ENCODE peak calls at places on chromosomes 5 and 9, in eight cellular contexts. One of them, this sample, is unnamed. For H3K27me3, the result is how much of the 10 kb centered on the place peaks cover.

GRCh38 chr9:16515207-16515606 is 355.3 kb downstream of the BNC2 start:
- DNase-seq in heart right ventricle: no peak
- DNase-seq in PC-3: no peak
- DNase-seq in NT2/D1: no peak
- DNase-seq in body of pancreas: no peak
- DNase-seq in tibial artery: no peak
- DNase-seq in psoas muscle: peak
- DNase-seq in aorta: peak
- DNase-seq in this sample: no peak

GRCh38 chr5:77784735-77785134 is 8.6 kb upstream of the TBCA start:
- DNase-seq in heart right ventricle: no peak
- DNase-seq in PC-3: no peak
- DNase-seq in NT2/D1: no peak
- DNase-seq in body of pancreas: no peak
- DNase-seq in tibial artery: no peak
- DNase-seq in psoas muscle: no peak
- DNase-seq in aorta: no peak
- DNase-seq in this sample: no peak

GRCh38 chr9:27090716-27091115 is 18.3 kb upstream of the TEK start:
- DNase-seq in heart right ventricle: no peak
- DNase-seq in PC-3: no peak
- DNase-seq in NT2/D1: no peak
- DNase-seq in body of pancreas: no peak
- DNase-seq in tibial artery: no peak
- DNase-seq in psoas muscle: no peak
- DNase-seq in aorta: no peak
- DNase-seq in this sample: no peak

GRCh38 chr5:149141957-149142851 is 911 bp downstream of the ABLIM3 start:
- DNase-seq in heart right ventricle: peak
- DNase-seq in PC-3: peak
- DNase-seq in NT2/D1: no peak
- DNase-seq in body of pancreas: peak
- DNase-seq in tibial artery: peak
- DNase-seq in psoas muscle: peak
- DNase-seq in aorta: peak
- DNase-seq in this sample: peak

GRCh38 chr5:108168915-108169314 is 213.0 kb downstream of the FBXL17 start:
- DNase-seq in heart right ventricle: no peak
- DNase-seq in PC-3: no peak
- DNase-seq in NT2/D1: no peak
- DNase-seq in body of pancreas: no peak
- DNase-seq in tibial artery: no peak
- DNase-seq in psoas muscle: no peak
- DNase-seq in aorta: no peak
- DNase-seq in this sample: no peak

GRCh38 chr5:76718880-76719279 is 3.0 kb downstream of the F2R start:
- DNase-seq in heart right ventricle: no peak
- DNase-seq in PC-3: no peak
- DNase-seq in NT2/D1: no peak
- DNase-seq in body of pancreas: no peak
- DNase-seq in tibial artery: no peak
- DNase-seq in psoas muscle: no peak
- DNase-seq in aorta: no peak
- DNase-seq in this sample: no peak

GRCh38 chr9:68541568-68541967 is 885 bp upstream of the TMEM252 start:
- DNase-seq in heart right ventricle: no peak
- DNase-seq in PC-3: no peak
- DNase-seq in NT2/D1: no peak
- DNase-seq in body of pancreas: no peak
- DNase-seq in tibial artery: no peak
- DNase-seq in psoas muscle: no peak
- DNase-seq in aorta: no peak
- DNase-seq in this sample: no peak

GRCh38 chr9:35689601-35690446 is at the start of gene TPM2:
- DNase-seq in heart right ventricle: peak
- DNase-seq in PC-3: no peak
- DNase-seq in NT2/D1: peak
- DNase-seq in body of pancreas: peak
- DNase-seq in tibial artery: peak
- DNase-seq in psoas muscle: peak
- DNase-seq in aorta: peak
- DNase-seq in this sample: peak

GRCh38 chr5:35252963-35253362 is 22.7 kb upstream of the PRLR start:
- DNase-seq in heart right ventricle: no peak
- DNase-seq in PC-3: no peak
- DNase-seq in NT2/D1: no peak
- DNase-seq in body of pancreas: no peak
- DNase-seq in tibial artery: no peak
- DNase-seq in psoas muscle: no peak
- DNase-seq in aorta: no peak
- DNase-seq in this sample: no peak

GRCh38 chr5:116045821-116046220 is 13.5 kb downstream of the ARL14EPL start:
- DNase-seq in heart right ventricle: no peak
- DNase-seq in PC-3: no peak
- DNase-seq in NT2/D1: no peak
- DNase-seq in body of pancreas: no peak
- DNase-seq in tibial artery: no peak
- DNase-seq in psoas muscle: no peak
- DNase-seq in aorta: no peak
- DNase-seq in this sample: no peak

GRCh38 chr5:66915531-66915930 is 281.1 kb downstream of the CD180 start:
- DNase-seq in heart right ventricle: no peak
- DNase-seq in PC-3: no peak
- DNase-seq in NT2/D1: no peak
- DNase-seq in body of pancreas: no peak
- DNase-seq in tibial artery: no peak
- DNase-seq in psoas muscle: peak
- DNase-seq in aorta: no peak
- DNase-seq in this sample: no peak

GRCh38 chr9:109166771-109167601 is at the start of gene FRRS1L:
- DNase-seq in heart right ventricle: no peak
- DNase-seq in PC-3: no peak
- DNase-seq in NT2/D1: peak
- DNase-seq in body of pancreas: peak
- DNase-seq in tibial artery: no peak
- DNase-seq in psoas muscle: no peak
- DNase-seq in aorta: no peak
- DNase-seq in this sample: no peak
- H3K27me3 ChIP-seq in heart right ventricle: under half
- H3K27me3 ChIP-seq in PC-3: under half
- H3K27me3 ChIP-seq in NT2/D1: half or more
- H3K27me3 ChIP-seq in body of pancreas: under half
- H3K27me3 ChIP-seq in tibial artery: half or more
- H3K27me3 ChIP-seq in psoas muscle: under half
- H3K27me3 ChIP-seq in aorta: under half
- H3K27me3 ChIP-seq in this sample: under half

DNA sequence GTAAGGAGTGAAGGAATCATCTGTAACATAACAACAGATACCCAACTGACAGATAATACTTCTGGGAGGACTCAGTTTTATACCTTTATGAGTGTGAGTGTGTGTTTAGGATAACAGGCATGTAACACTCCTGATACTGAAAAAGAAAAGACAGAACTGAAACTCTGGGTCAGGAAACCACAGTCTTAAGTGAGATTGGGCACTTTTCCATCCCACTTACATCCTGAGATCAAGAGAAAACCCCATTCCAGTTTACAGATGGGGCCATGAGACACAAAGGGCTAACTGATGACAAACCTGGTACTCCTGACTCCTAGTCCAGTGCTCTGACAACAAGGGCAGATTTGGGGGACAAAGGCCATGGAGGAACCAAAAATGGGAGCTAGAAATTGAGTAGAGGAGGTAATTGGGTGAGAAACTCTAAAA is 18.0 kb downstream of the IL5 start:
- DNase-seq in heart right ventricle: no peak
- DNase-seq in PC-3: no peak
- DNase-seq in NT2/D1: no peak
- DNase-seq in body of pancreas: no peak
- DNase-seq in tibial artery: no peak
- DNase-seq in psoas muscle: no peak
- DNase-seq in aorta: no peak
- DNase-seq in this sample: no peak
- H3K27me3 ChIP-seq in heart right ventricle: under half
- H3K27me3 ChIP-seq in PC-3: under half
- H3K27me3 ChIP-seq in NT2/D1: under half
- H3K27me3 ChIP-seq in body of pancreas: under half
- H3K27me3 ChIP-seq in tibial artery: under half
- H3K27me3 ChIP-seq in psoas muscle: under half
- H3K27me3 ChIP-seq in aorta: under half
- H3K27me3 ChIP-seq in this sample: under half

DNA sequence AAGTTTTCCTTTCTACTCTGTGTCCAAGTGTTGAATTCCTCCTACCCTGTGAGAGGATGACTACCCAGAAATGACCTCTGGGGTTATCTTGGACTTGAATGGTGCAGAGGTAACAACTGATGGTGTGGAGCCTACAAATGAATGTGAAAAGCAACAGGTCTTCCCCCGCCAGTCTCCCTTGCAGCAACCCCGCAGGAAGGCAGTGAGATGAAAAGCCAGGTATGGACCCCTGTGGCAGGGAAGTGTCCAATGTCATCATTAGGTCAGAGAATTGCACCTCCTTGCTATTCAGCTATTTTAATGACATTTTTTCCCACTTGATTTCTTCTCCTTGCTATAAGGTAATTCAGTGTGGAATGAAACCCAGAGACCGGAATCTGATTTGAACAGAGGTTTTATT is 58.5 kb downstream of the MAT2B start:
- DNase-seq in heart right ventricle: no peak
- DNase-seq in PC-3: no peak
- DNase-seq in NT2/D1: no peak
- DNase-seq in body of pancreas: no peak
- DNase-seq in tibial artery: no peak
- DNase-seq in psoas muscle: no peak
- DNase-seq in aorta: no peak
- DNase-seq in this sample: no peak
- H3K27me3 ChIP-seq in heart right ventricle: under half
- H3K27me3 ChIP-seq in PC-3: half or more
- H3K27me3 ChIP-seq in NT2/D1: under half
- H3K27me3 ChIP-seq in body of pancreas: under half
- H3K27me3 ChIP-seq in tibial artery: under half
- H3K27me3 ChIP-seq in psoas muscle: under half
- H3K27me3 ChIP-seq in aorta: under half
- H3K27me3 ChIP-seq in this sample: under half

DNA sequence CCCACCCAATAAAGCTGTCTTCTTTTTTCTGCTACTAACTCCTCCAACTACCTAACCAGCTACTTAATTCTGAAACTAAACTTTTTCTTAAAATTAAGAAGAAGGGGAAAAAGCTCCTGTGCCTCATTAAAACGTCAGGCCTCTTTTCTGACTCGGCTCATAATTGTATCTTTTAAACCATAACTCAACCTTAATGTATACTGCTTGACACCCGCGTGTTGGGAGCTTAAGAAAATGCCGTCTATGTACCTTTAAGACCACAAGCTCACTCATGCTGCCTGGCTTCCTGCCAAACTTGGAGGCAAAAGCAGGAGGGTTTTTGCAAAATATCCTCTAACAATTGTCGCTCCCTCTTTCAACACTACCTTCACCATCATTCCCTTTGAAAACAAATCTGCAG is 5.0 kb downstream of the EBF1 start:
- DNase-seq in heart right ventricle: peak
- DNase-seq in PC-3: peak
- DNase-seq in NT2/D1: no peak
- DNase-seq in body of pancreas: peak
- DNase-seq in tibial artery: peak
- DNase-seq in psoas muscle: peak
- DNase-seq in aorta: peak
- DNase-seq in this sample: peak
- H3K27me3 ChIP-seq in heart right ventricle: under half
- H3K27me3 ChIP-seq in PC-3: under half
- H3K27me3 ChIP-seq in NT2/D1: under half
- H3K27me3 ChIP-seq in body of pancreas: under half
- H3K27me3 ChIP-seq in tibial artery: under half
- H3K27me3 ChIP-seq in psoas muscle: under half
- H3K27me3 ChIP-seq in aorta: under half
- H3K27me3 ChIP-seq in this sample: under half

GRCh38 chr5:169696621-169697517 is 59.8 kb downstream of the DOCK2 start:
- DNase-seq in heart right ventricle: no peak
- DNase-seq in PC-3: peak
- DNase-seq in NT2/D1: no peak
- DNase-seq in body of pancreas: no peak
- DNase-seq in tibial artery: no peak
- DNase-seq in psoas muscle: no peak
- DNase-seq in aorta: no peak
- DNase-seq in this sample: no peak
- H3K27me3 ChIP-seq in heart right ventricle: under half
- H3K27me3 ChIP-seq in PC-3: under half
- H3K27me3 ChIP-seq in NT2/D1: under half
- H3K27me3 ChIP-seq in body of pancreas: under half
- H3K27me3 ChIP-seq in tibial artery: under half
- H3K27me3 ChIP-seq in psoas muscle: under half
- H3K27me3 ChIP-seq in aorta: under half
- H3K27me3 ChIP-seq in this sample: under half

DNA sequence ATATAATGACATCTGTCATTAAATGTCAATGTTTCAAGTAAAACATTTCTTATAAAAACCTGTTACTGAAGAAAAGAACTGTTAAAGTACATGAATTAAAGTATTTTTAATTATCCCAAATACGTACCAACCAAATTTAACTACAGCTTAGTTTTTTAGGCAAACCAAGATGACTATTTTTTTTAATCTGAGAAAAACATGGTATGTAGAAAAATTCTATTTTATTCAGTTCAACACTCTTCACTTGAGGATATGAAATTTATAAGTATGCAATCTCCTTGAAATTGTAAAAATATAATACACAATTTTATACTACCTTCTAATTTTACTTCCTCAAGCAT is 75.3 kb upstream of the IFNE start:
- DNase-seq in heart right ventricle: no peak
- DNase-seq in PC-3: no peak
- DNase-seq in NT2/D1: no peak
- DNase-seq in body of pancreas: no peak
- DNase-seq in tibial artery: no peak
- DNase-seq in psoas muscle: no peak
- DNase-seq in aorta: no peak
- DNase-seq in this sample: no peak
- H3K27me3 ChIP-seq in heart right ventricle: half or more
- H3K27me3 ChIP-seq in PC-3: under half
- H3K27me3 ChIP-seq in NT2/D1: under half
- H3K27me3 ChIP-seq in body of pancreas: under half
- H3K27me3 ChIP-seq in tibial artery: half or more
- H3K27me3 ChIP-seq in psoas muscle: half or more
- H3K27me3 ChIP-seq in aorta: under half
- H3K27me3 ChIP-seq in this sample: half or more

DNA sequence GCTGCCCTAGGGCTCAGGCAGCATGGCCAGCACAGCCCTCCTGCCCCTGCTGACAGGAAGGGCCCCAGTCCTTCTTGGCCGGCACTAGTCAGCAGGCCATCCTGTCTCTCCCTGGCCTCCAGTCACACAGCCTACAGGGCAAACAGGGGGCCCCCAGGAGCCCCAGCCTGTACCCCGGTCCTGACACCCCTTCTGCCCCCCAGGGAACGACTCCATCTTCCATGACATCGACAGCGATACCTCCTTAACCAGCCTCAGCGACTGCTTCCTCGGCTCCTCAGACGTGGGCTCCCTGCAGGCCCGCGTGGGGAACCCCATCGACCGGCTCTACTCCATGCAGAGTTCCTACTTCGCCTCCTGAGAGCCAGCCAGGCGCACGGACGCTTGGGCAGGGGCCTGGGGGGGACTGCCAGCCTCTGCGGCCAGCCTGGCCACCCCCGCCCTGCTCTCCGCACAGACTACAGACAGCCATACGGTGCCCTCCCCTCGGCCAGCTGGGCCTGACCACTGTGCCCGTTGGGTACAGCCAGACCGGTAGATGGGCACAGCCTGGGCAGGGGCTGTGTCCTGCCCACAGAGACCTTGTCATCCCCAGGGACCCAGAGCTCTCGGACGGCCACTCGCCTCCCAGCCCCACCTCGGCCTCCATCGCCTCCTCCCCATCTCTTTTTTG is 82.5 kb downstream of the LMX1B start:
- DNase-seq in heart right ventricle: no peak
- DNase-seq in PC-3: no peak
- DNase-seq in NT2/D1: no peak
- DNase-seq in body of pancreas: no peak
- DNase-seq in tibial artery: no peak
- DNase-seq in psoas muscle: no peak
- DNase-seq in aorta: peak
- DNase-seq in this sample: no peak
- H3K27me3 ChIP-seq in heart right ventricle: under half
- H3K27me3 ChIP-seq in PC-3: under half
- H3K27me3 ChIP-seq in NT2/D1: half or more
- H3K27me3 ChIP-seq in body of pancreas: under half
- H3K27me3 ChIP-seq in tibial artery: under half
- H3K27me3 ChIP-seq in psoas muscle: under half
- H3K27me3 ChIP-seq in aorta: under half
- H3K27me3 ChIP-seq in this sample: under half